ENCODE peak calls at places on chromosomes 2 and 18, in ten cellular contexts. S is MM.1S; Z is Kasumi-1; Y is myocyte; D is CD8-positive, alpha-beta memory T cell; M is ACHN; U is neural progenitor cell; H is cardiac muscle cell; K is stimulated activated naive CD4-positive, alpha-beta T cell treated with Interleukin-2 at 50 U/mL for 16 hours; X is AG09319. G is an unnamed sample.

GRCh38 chr2:65576861-65577601 is 144.6 kb upstream of the SPRED2 start:
- DNase-seq in S (no peak), Z (no peak), Y (peak), D (no peak), M (peak), U (no peak), H (peak), K (no peak), X (peak), G (peak)

GRCh38 chr2:238294393-238295143 is 6.2 kb upstream of the PER2 start:
- DNase-seq in S (no peak), Z (no peak), Y (no peak), D (peak), M (no peak), U (no peak), H (no peak), K (no peak), X (no peak), G (peak)

GRCh38 chr18:77403969-77404535 is 154.4 kb downstream of the GALR1 start:
- DNase-seq in S (no peak), Z (no peak), Y (no peak), D (no peak), M (no peak), U (no peak), H (no peak), K (no peak), X (no peak), G (no peak)

GRCh38 chr18:76490701-76491171 is 4.3 kb downstream of the ZNF516 start:
- DNase-seq in S (peak), Z (no peak), Y (peak), D (peak), M (peak), U (peak), H (peak), K (peak), X (no peak), G (peak)

GRCh38 chr2:238949710-238950345 is 101.9 kb downstream of the TWIST2 start:
- DNase-seq in S (no peak), Z (no peak), Y (no peak), D (no peak), M (no peak), U (no peak), H (no peak), K (no peak), X (no peak), G (no peak)

GRCh38 chr2:177332041-177332991 is 60.3 kb upstream of the AGPS start:
- DNase-seq in S (peak), Z (peak), Y (peak), D (no peak), M (peak), U (peak), H (peak), K (no peak), X (peak), G (peak)

GRCh38 chr18:23938046-23938756 is 76.4 kb upstream of the TTC39C start:
- DNase-seq in S (no peak), Z (no peak), Y (no peak), D (no peak), M (no peak), U (no peak), H (no peak), K (no peak), X (no peak), G (no peak)

GRCh38 chr18:61464551-61465102 is 131.4 kb downstream of the CDH20 start:
- DNase-seq in S (no peak), Z (no peak), Y (no peak), D (no peak), M (peak), U (no peak), H (no peak), K (no peak), X (no peak), G (no peak)

GRCh38 chr2:68719912-68720311 is 14.7 kb upstream of the ARHGAP25 start:
- DNase-seq in S (no peak), Z (no peak), Y (no peak), D (no peak), M (no peak), U (no peak), H (no peak), K (no peak), X (no peak), G (no peak)

GRCh38 chr2:156458229-156458584 is 22.0 kb downstream of the GPD2 start:
- DNase-seq in S (no peak), Z (no peak), Y (no peak), D (no peak), M (no peak), U (no peak), H (no peak), K (no peak), X (no peak), G (no peak)

GRCh38 chr2:84217446-84217845 is 241.6 kb downstream of the SUCLG1 start:
- DNase-seq in S (no peak), Z (no peak), Y (no peak), D (no peak), M (no peak), U (no peak), H (no peak), K (no peak), X (no peak), G (no peak)

GRCh38 chr2:1976725-1977416 is 232.6 kb upstream of the PXDN start:
- DNase-seq in S (no peak), Z (no peak), Y (no peak), D (no peak), M (no peak), U (no peak), H (no peak), K (no peak), X (no peak), G (no peak)

GRCh38 chr2:62055724-62056336 is 140.1 kb upstream of the B3GNT2 start:
- DNase-seq in S (no peak), Z (no peak), Y (no peak), D (no peak), M (no peak), U (no peak), H (no peak), K (no peak), X (no peak), G (no peak)

GRCh38 chr2:158573739-158574138 is 117.0 kb downstream of the PKP4 start:
- DNase-seq in S (no peak), Z (no peak), Y (peak), D (no peak), M (no peak), U (no peak), H (no peak), K (no peak), X (no peak), G (no peak)

GRCh38 chr2:95320344-95320712 is 23.2 kb downstream of the KCNIP3 start:
- DNase-seq in S (no peak), Z (no peak), Y (no peak), D (no peak), M (no peak), U (no peak), H (no peak), K (no peak), X (no peak), G (no peak)

GRCh38 chr2:235149240-235149641 is 197.4 kb downstream of the SH3BP4 start:
- DNase-seq in S (no peak), Z (no peak), Y (peak), D (no peak), M (no peak), U (no peak), H (peak), K (no peak), X (no peak), G (no peak)

G was measured in hepatocyte.